ENCODE peak calls at places on chromosome 12, in seven cellular contexts. N is A549, D is kidney tubule cell, X is foreskin fibroblast, L is DMS153, Z is C1 segment of cervical spinal cord, T is Right ventricle myocardium superior. V is an unnamed sample.

GRCh38 chr12:96225003-96225855 is 31.1 kb downstream of the ELK3 start:
- DNase-seq in T (peak), X (no peak), Z (no peak), N (no peak), D (no peak), L (peak), V (no peak)

GRCh38 chr12:120849765-120850164 is 54.4 kb downstream of the SPPL3 start:
- DNase-seq in L (no peak), N (peak), X (peak), D (peak), T (no peak), Z (no peak), V (no peak)

GRCh38 chr12:108722992-108723766 is 8.1 kb downstream of the CORO1C start:
- DNase-seq in L (no peak), N (peak), T (no peak), Z (no peak), X (peak), D (peak), V (peak)

GRCh38 chr12:128818065-128819022 is 5.4 kb downstream of the SLC15A4 start:
- DNase-seq in D (peak), Z (no peak), L (no peak), X (peak), T (no peak), N (peak), V (no peak)

GRCh38 chr12:18750087-18750486 is 12.2 kb downstream of the CAPZA3 start:
- DNase-seq in X (peak), T (no peak), L (no peak), Z (no peak), D (no peak), N (no peak), V (no peak)

GRCh38 chr12:79685068-79685467 is 5.7 kb downstream of the PAWR start:
- DNase-seq in X (no peak), Z (no peak), D (peak), L (no peak), T (no peak), N (peak), V (no peak)

GRCh38 chr12:4700621-4701026 is 19.6 kb upstream of the GALNT8 start:
- DNase-seq in N (no peak), Z (no peak), D (no peak), L (peak), X (no peak), T (peak), V (no peak)

GRCh38 chr12:91985002-91985767 is 160.5 kb downstream of the BTG1 start:
- DNase-seq in T (no peak), N (no peak), D (no peak), X (peak), Z (no peak), L (no peak), V (no peak)

GRCh38 chr12:74537126-74537706 is 419 bp upstream of the ATXN7L3B start:
- DNase-seq in X (peak), N (peak), Z (no peak), L (peak), T (no peak), D (peak), V (peak)

GRCh38 chr12:80044694-80045046 is 54.7 kb upstream of the OTOGL start:
- DNase-seq in D (peak), X (peak), N (no peak), Z (no peak), T (no peak), L (no peak), V (peak)

GRCh38 chr12:48201091-48201490 is 2.0 kb downstream of the OR10AD1 start:
- DNase-seq in X (no peak), T (no peak), D (no peak), Z (no peak), L (no peak), N (no peak), V (no peak)

GRCh38 chr12:105947906-105948305 is 190.8 kb downstream of the NUAK1 start:
- DNase-seq in X (no peak), T (no peak), N (no peak), L (no peak), D (no peak), Z (no peak), V (no peak)